ENCODE peak calls at places on chromosomes 7 and 10, in four cellular contexts. M, A, Z and X are unnamed samples.

GRCh38 chr10:90308223-90308622 is 549.6 kb downstream of the HTR7 start:
- DNase-seq in M (no peak), A (no peak), Z (no peak), X (no peak)

GRCh38 chr7:96028729-96029128 is 256.4 kb downstream of the DYNC1I1 start:
- DNase-seq in M (no peak), A (no peak), Z (no peak), X (no peak)

GRCh38 chr7:155598810-155599210 is 45.7 kb upstream of the RBM33 start:
- DNase-seq in M (peak), A (peak), Z (peak), X (peak)

GRCh38 chr10:34687434-34688205 is 127.5 kb downstream of the PARD3 start:
- DNase-seq in M (peak), A (no peak), Z (no peak), X (peak)

GRCh38 chr10:103696411-103697145 is 158.8 kb downstream of the SH3PXD2A start:
- DNase-seq in M (peak), A (peak), Z (peak), X (no peak)

GRCh38 chr7:337567-337951 is 47.6 kb downstream of the FOXL3 start:
- DNase-seq in M (no peak), A (no peak), Z (no peak), X (no peak)

GRCh38 chr10:239109-239508 is 103.9 kb downstream of the ZMYND11 start:
- DNase-seq in M (peak), A (no peak), Z (no peak), X (no peak)

GRCh38 chr10:43255644-43256431 is 11.0 kb downstream of the RASGEF1A start:
- DNase-seq in M (peak), A (peak), Z (no peak), X (peak)

GRCh38 chr10:14821635-14822375 is 16.0 kb downstream of the CDNF start:
- DNase-seq in M (no peak), A (no peak), Z (no peak), X (no peak)

GRCh38 chr10:36608251-36608650 is 517.1 kb upstream of the ANKRD30A start:
- DNase-seq in M (peak), A (no peak), Z (no peak), X (no peak)

GRCh38 chr7:114416089-114416990 is 1.7 kb downstream of the FOXP2 start:
- DNase-seq in M (no peak), A (no peak), Z (no peak), X (no peak)

GRCh38 chr7:68280931-68281330 is 1284.3 kb downstream of the TYW1 start:
- DNase-seq in M (no peak), A (no peak), Z (no peak), X (peak)

GRCh38 chr10:101897633-101898032 is 54.0 kb upstream of the KCNIP2 start:
- DNase-seq in M (no peak), A (peak), Z (no peak), X (no peak)

DNA sequence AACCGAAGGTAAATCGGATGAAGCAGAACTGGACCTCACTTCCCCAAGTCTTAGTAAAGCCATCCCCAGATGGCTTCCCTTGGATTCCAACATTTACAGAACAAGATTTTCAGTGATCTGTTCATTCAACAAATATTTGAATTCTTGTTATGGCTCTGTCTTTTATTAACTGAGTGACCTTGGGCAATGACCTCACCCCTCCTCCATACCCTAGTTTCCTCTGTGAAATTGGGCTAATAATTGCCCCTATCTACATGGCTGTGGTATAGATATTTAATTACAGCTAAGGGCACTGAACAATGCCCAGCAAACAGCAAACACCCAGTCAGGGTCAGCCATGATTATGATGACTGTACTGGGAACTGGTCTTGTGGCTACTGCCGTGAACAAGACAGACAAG is 19.1 kb downstream of the TECTB start:
- DNase-seq in M (no peak), A (no peak), Z (no peak), X (no peak)
- TF ChIP-seq EP300 in M (no peak), A (no peak), Z (no peak), X (no peak)

GRCh38 chr7:111107989-111108388 is 17.1 kb downstream of the LRRN3 start:
- DNase-seq in M (no peak), A (no peak), Z (no peak), X (no peak)
- TF ChIP-seq EP300 in M (no peak), A (no peak), Z (no peak), X (no peak)

GRCh38 chr10:29948971-29949370 is 110.4 kb downstream of the JCAD start:
- DNase-seq in M (no peak), A (no peak), Z (no peak), X (no peak)

GRCh38 chr10:29947701-29948060 is 111.7 kb downstream of the JCAD start:
- DNase-seq in M (no peak), A (no peak), Z (no peak), X (no peak)

GRCh38 chr10:29946614-29946952 is 112.8 kb downstream of the JCAD start:
- DNase-seq in M (no peak), A (no peak), Z (no peak), X (no peak)

GRCh38 chr10:29949411-29950011 is 109.9 kb downstream of the JCAD start:
- DNase-seq in M (peak), A (no peak), Z (no peak), X (no peak)

GRCh38 chr10:29946953-29947700 is 112.3 kb downstream of the JCAD start:
- DNase-seq in M (peak), A (peak), Z (peak), X (no peak)
- TF ChIP-seq EP300 in M (no peak), A (peak), Z (peak), X (peak)

GRCh38 chr10:112562803-112563663 is 116.0 kb downstream of the VTI1A start:
- DNase-seq in M (peak), A (no peak), Z (no peak), X (no peak)
- TF ChIP-seq EP300 in M (no peak), A (no peak), Z (no peak), X (no peak)